ENCODE peak calls at places on chromosome 22, in seven cellular contexts. One of them, this sample, is unnamed.

GRCh38 chr22:49784987-49785614 is 42.6 kb downstream of the BRD1 start:
- DNase-seq in IMR-90: no peak
- DNase-seq in neuronal stem cell: no peak
- DNase-seq in H1: no peak
- DNase-seq in mesenchymal stem cell: no peak
- DNase-seq in H9: no peak
- DNase-seq in mesendoderm: no peak
- DNase-seq in this sample: no peak

GRCh38 chr22:20550851-20551744 is 43.7 kb downstream of the MED15 start:
- DNase-seq in IMR-90: peak
- DNase-seq in neuronal stem cell: no peak
- DNase-seq in H1: no peak
- DNase-seq in mesenchymal stem cell: peak
- DNase-seq in H9: peak
- DNase-seq in mesendoderm: no peak
- DNase-seq in this sample: no peak

GRCh38 chr22:48103126-48103875 is 1340.9 kb downstream of the TBC1D22A start:
- DNase-seq in IMR-90: no peak
- DNase-seq in neuronal stem cell: no peak
- DNase-seq in H1: peak
- DNase-seq in mesenchymal stem cell: no peak
- DNase-seq in H9: no peak
- DNase-seq in mesendoderm: no peak
- DNase-seq in this sample: no peak

GRCh38 chr22:26065847-26066246 is 103.4 kb upstream of the SEZ6L start:
- DNase-seq in IMR-90: no peak
- DNase-seq in neuronal stem cell: no peak
- DNase-seq in H1: no peak
- DNase-seq in mesenchymal stem cell: no peak
- DNase-seq in H9: no peak
- DNase-seq in mesendoderm: peak
- DNase-seq in this sample: no peak

GRCh38 chr22:27576815-27577564 is 224.6 kb downstream of the MN1 start:
- DNase-seq in IMR-90: peak
- DNase-seq in neuronal stem cell: no peak
- DNase-seq in H1: no peak
- DNase-seq in mesenchymal stem cell: peak
- DNase-seq in H9: no peak
- DNase-seq in mesendoderm: no peak
- DNase-seq in this sample: no peak

GRCh38 chr22:45562102-45562501 is 59.4 kb downstream of the FBLN1 start:
- DNase-seq in IMR-90: no peak
- DNase-seq in neuronal stem cell: no peak
- DNase-seq in H1: no peak
- DNase-seq in mesenchymal stem cell: no peak
- DNase-seq in H9: no peak
- DNase-seq in mesendoderm: no peak
- DNase-seq in this sample: no peak

GRCh38 chr22:20171288-20172037 is 20.6 kb upstream of the CCDC188 start:
- DNase-seq in IMR-90: no peak
- DNase-seq in neuronal stem cell: no peak
- DNase-seq in H1: no peak
- DNase-seq in mesenchymal stem cell: no peak
- DNase-seq in H9: no peak
- DNase-seq in mesendoderm: no peak
- DNase-seq in this sample: no peak

GRCh38 chr22:35681454-35682050 is 33.3 kb downstream of the APOL6 start:
- DNase-seq in IMR-90: no peak
- DNase-seq in neuronal stem cell: no peak
- DNase-seq in H1: peak
- DNase-seq in mesenchymal stem cell: peak
- DNase-seq in H9: no peak
- DNase-seq in mesendoderm: peak
- DNase-seq in this sample: peak

GRCh38 chr22:28992565-28993326 is 68.9 kb downstream of the C22orf31 start:
- DNase-seq in IMR-90: no peak
- DNase-seq in neuronal stem cell: no peak
- DNase-seq in H1: no peak
- DNase-seq in mesenchymal stem cell: no peak
- DNase-seq in H9: no peak
- DNase-seq in mesendoderm: no peak
- DNase-seq in this sample: no peak

GRCh38 chr22:19050117-19050516 is 72.1 kb downstream of the DGCR2 start:
- DNase-seq in IMR-90: no peak
- DNase-seq in neuronal stem cell: no peak
- DNase-seq in H1: no peak
- DNase-seq in mesenchymal stem cell: no peak
- DNase-seq in H9: no peak
- DNase-seq in mesendoderm: no peak
- DNase-seq in this sample: no peak
- H2BK120ac ChIP-seq in IMR-90: no peak
- H2BK120ac ChIP-seq in neuronal stem cell: no peak
- H2BK120ac ChIP-seq in H1: no peak
- H2BK120ac ChIP-seq in mesenchymal stem cell: no peak
- H2BK120ac ChIP-seq in H9: no peak
- H2BK120ac ChIP-seq in mesendoderm: no peak
- H2BK120ac ChIP-seq in this sample: no peak

GRCh38 chr22:46823248-46823647 is 60.8 kb downstream of the TBC1D22A start:
- DNase-seq in IMR-90: no peak
- DNase-seq in neuronal stem cell: no peak
- DNase-seq in H1: no peak
- DNase-seq in mesenchymal stem cell: no peak
- DNase-seq in H9: no peak
- DNase-seq in mesendoderm: no peak
- DNase-seq in this sample: no peak
- H3K18ac ChIP-seq in IMR-90: no peak
- H3K18ac ChIP-seq in neuronal stem cell: no peak
- H3K18ac ChIP-seq in H1: no peak
- H3K18ac ChIP-seq in mesenchymal stem cell: no peak
- H3K18ac ChIP-seq in H9: no peak
- H3K18ac ChIP-seq in mesendoderm: no peak
- H3K18ac ChIP-seq in this sample: no peak

DNA sequence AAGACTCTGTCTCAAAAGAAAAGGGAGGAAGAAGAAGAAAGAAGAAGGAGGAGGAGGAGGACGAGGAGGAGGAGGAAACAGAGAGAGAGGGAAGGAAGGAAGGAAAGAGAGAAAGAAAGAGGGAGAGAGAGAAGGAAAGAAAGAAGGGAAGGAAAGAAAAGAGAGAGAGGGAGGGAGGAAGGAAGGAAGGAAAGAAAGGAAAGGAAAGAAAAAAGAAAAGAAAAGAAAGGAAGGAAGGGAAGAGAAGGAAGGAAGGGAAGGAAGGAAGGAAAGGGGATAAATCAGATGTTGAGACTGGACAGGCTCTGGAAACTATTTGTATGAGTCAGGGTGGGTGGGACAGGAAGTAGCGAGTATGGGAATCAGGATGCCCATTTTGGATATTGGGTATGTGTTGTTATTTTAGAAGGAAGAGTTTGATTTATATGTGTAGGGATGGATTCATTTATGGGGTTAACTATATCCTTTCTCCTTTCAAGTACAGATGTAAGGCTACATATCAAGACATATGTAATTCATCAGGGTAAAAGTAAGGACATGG is 6.0 kb upstream of the RPL3 start:
- DNase-seq in IMR-90: no peak
- DNase-seq in neuronal stem cell: no peak
- DNase-seq in H1: no peak
- DNase-seq in mesenchymal stem cell: peak
- DNase-seq in H9: no peak
- DNase-seq in mesendoderm: no peak
- DNase-seq in this sample: no peak
- H3K23ac ChIP-seq in IMR-90: no peak
- H3K23ac ChIP-seq in neuronal stem cell: no peak
- H3K23ac ChIP-seq in H1: no peak
- H3K23ac ChIP-seq in mesenchymal stem cell: no peak
- H3K23ac ChIP-seq in H9: no peak
- H3K23ac ChIP-seq in mesendoderm: no peak
- H3K23ac ChIP-seq in this sample: no peak

DNA sequence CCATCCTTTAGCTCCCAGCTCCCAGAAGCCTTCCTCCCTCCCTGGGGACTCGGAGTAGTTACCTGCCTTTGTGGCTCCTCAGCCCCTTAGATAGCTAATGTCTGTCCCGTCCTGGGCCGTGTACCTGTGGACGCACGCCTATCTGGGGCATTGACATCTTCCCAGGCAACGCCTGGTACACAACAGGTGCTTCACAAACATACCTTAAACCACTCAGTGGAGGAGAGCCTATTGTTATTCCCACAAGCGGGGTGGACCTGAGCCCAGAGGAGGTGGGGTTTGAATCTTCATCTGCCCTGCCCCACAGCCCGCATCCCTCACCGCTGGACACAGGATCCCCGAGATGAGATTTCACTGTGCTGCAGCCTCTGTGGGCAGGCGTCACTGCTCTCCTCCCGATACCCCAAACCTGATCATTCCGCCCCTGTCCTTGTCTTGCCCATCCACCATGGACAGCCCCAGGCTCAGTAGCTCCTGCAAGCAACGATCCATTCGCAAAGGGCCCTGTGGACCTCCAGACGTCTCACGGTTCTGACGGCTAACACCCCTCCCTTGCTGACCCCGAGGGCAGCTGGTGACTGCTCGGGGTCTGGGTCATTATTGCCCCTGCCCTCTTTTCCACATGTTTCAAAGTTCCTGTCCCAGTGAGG is 73.8 kb upstream of the SHISAL1 start:
- DNase-seq in IMR-90: no peak
- DNase-seq in neuronal stem cell: no peak
- DNase-seq in H1: no peak
- DNase-seq in mesenchymal stem cell: no peak
- DNase-seq in H9: no peak
- DNase-seq in mesendoderm: no peak
- DNase-seq in this sample: no peak
- H2BK120ac ChIP-seq in IMR-90: no peak
- H2BK120ac ChIP-seq in neuronal stem cell: no peak
- H2BK120ac ChIP-seq in H1: no peak
- H2BK120ac ChIP-seq in mesenchymal stem cell: no peak
- H2BK120ac ChIP-seq in H9: no peak
- H2BK120ac ChIP-seq in mesendoderm: no peak
- H2BK120ac ChIP-seq in this sample: no peak

DNA sequence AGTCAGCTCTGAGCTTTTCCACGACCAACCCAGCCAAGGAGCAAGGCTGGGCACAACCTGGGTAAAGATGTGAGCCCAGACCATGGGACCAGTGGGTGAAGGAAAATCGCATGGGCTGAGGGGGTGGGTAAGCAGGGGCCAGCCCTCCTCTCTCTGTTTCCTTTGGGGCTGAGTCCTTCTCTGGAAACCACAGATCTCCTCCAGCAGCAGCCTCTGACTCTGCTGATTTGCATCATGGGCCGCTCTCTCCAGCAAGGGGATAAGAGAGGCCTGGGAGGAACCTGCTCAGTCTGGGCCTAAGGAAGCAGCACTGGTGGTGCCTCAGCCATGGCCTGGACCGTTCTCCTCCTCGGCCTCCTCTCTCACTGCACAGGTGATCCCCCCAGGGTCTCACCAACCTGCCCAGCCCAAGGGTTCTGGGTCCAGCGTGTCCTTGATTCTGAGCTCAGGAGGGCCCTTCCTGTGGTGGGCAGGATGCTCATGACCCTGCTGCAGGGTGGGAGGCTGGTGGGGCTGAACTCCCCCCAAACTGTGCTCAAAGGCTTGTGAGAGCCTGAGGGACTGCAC is 67.8 kb downstream of the GGTLC2 start:
- DNase-seq in IMR-90: no peak
- DNase-seq in neuronal stem cell: no peak
- DNase-seq in H1: no peak
- DNase-seq in mesenchymal stem cell: no peak
- DNase-seq in H9: no peak
- DNase-seq in mesendoderm: no peak
- DNase-seq in this sample: no peak
- H3K18ac ChIP-seq in IMR-90: no peak
- H3K18ac ChIP-seq in neuronal stem cell: peak
- H3K18ac ChIP-seq in H1: no peak
- H3K18ac ChIP-seq in mesenchymal stem cell: no peak
- H3K18ac ChIP-seq in H9: no peak
- H3K18ac ChIP-seq in mesendoderm: no peak
- H3K18ac ChIP-seq in this sample: no peak

This sample was measured in trophoblast cell.